ENCODE peak calls at places on chromosome 21, in five cellular contexts. F is K562, G is GM23338, W is WTC11, M is H1. K is an unnamed sample.
A peak's percentile ranks its signal among the peaks of the same experiment; 100 is the strongest.

GRCh38 chr21:45954921-45955320 is 26.6 kb upstream of the COL6A1 start:
- DNase-seq in F (no peak), G (no peak), W (no peak), M (no peak), K (no peak)

GRCh38 chr21:43300496-43301423 is 126.2 kb downstream of the SIK1 start:
- DNase-seq in F (no peak), G (no peak), W (no peak), M (no peak), K (no peak)

GRCh38 chr21:45997205-45997494 is 15.6 kb downstream of the COL6A1 start:
- DNase-seq in F (no peak), G (no peak), W (no peak), M (no peak), K (no peak)

GRCh38 chr21:42695324-42696025 is 42.1 kb downstream of the PDE9A start:
- DNase-seq in F (no peak), G (no peak), W (no peak), M (no peak), K (no peak)

GRCh38 chr21:34702341-34702807 is 33.6 kb downstream of the CLIC6 start:
- DNase-seq in F (no peak), G (no peak), W (no peak), M (no peak), K (no peak)

GRCh38 chr21:31142600-31142999 is 104.3 kb upstream of the KRTAP19-8 start:
- DNase-seq in F (no peak), G (peak; percentile 59), W (no peak), M (no peak), K (no peak)

GRCh38 chr21:38965910-38966504 is 160.3 kb downstream of the ETS2 start:
- DNase-seq in F (peak; percentile 79), G (peak; percentile 55), W (peak; percentile 50), M (peak; percentile 62), K (peak; percentile 94)

GRCh38 chr21:45386728-45387371 is 18.1 kb upstream of the COL18A1 start:
- DNase-seq in F (peak; percentile 53), G (no peak), W (no peak), M (no peak), K (no peak)

GRCh38 chr21:42172596-42173483 is 46.1 kb upstream of the ABCG1 start:
- DNase-seq in F (no peak), G (no peak), W (no peak), M (no peak), K (no peak)

GRCh38 chr21:46675595-46676280 is 40.3 kb downstream of the PRMT2 start:
- DNase-seq in F (no peak), G (no peak), W (no peak), M (no peak), K (no peak)

GRCh38 chr21:35206141-35207125 is 157.3 kb upstream of the RUNX1 start:
- DNase-seq in F (peak; percentile 87), G (no peak), W (no peak), M (no peak), K (no peak)

GRCh38 chr21:35375115-35375514 is 326.0 kb upstream of the RUNX1 start:
- DNase-seq in F (no peak), G (no peak), W (no peak), M (no peak), K (no peak)

GRCh38 chr21:36783612-36784383 is 84.9 kb downstream of the SIM2 start:
- DNase-seq in F (no peak), G (no peak), W (no peak), M (no peak), K (peak; percentile 12)

GRCh38 chr21:8993284-8993942 is 1528.0 kb upstream of the TPTE start:
- DNase-seq in F (peak; percentile 77), G (peak; percentile 64), W (no peak), M (no peak), K (peak; percentile 92)
- TF ChIP-seq CREB1 in F (no peak), G (no peak), W (no peak), M (no peak), K (no peak)

GRCh38 chr21:27423906-27424595 is 457.2 kb upstream of the ADAMTS5 start:
- DNase-seq in F (no peak), G (peak; percentile 65), W (no peak), M (no peak), K (no peak)

GRCh38 chr21:27424601-27425000 is 457.7 kb upstream of the ADAMTS5 start:
- DNase-seq in F (no peak), G (no peak), W (no peak), M (no peak), K (no peak)

GRCh38 chr21:27422435-27422834 is 455.5 kb upstream of the ADAMTS5 start:
- DNase-seq in F (no peak), G (no peak), W (no peak), M (no peak), K (no peak)

GRCh38 chr21:27421654-27422053 is 454.8 kb upstream of the ADAMTS5 start:
- DNase-seq in F (no peak), G (no peak), W (no peak), M (no peak), K (no peak)

GRCh38 chr21:27423073-27423472 is 456.2 kb upstream of the ADAMTS5 start:
- DNase-seq in F (no peak), G (no peak), W (no peak), M (no peak), K (no peak)
- TF ChIP-seq CREB1 in F (no peak), G (no peak), W (no peak), M (no peak), K (no peak)

GRCh38 chr21:29232601-29233541 is 65.9 kb upstream of the BACH1 start:
- DNase-seq in F (peak; percentile 38), G (no peak), W (no peak), M (no peak), K (no peak)
- TF ChIP-seq CREB1 in F (no peak), G (no peak), W (no peak), M (no peak), K (no peak)

GRCh38 chr21:20572582-20572981 is 425.6 kb upstream of the NCAM2 start:
- DNase-seq in F (no peak), G (no peak), W (no peak), M (no peak), K (no peak)

GRCh38 chr21:20570824-20571232 is 427.4 kb upstream of the NCAM2 start:
- DNase-seq in F (peak; percentile 68), G (peak; percentile 90), W (peak; percentile 47), M (peak; percentile 57), K (no peak)
- TF ChIP-seq CREB1 in F (no peak), G (peak; percentile 55), W (no peak), M (peak; percentile 41), K (no peak)